ENCODE peak calls at places on chromosome 10, in four cellular contexts. I, P, B and V are unnamed samples.

GRCh38 chr10:93947055-93947454 is 46.7 kb upstream of the PLCE1 start:
- DNase-seq in I (no peak), P (no peak), B (peak; percentile 60), V (no peak)

GRCh38 chr10:78231930-78232329 is 198.3 kb downstream of the RPS24 start:
- DNase-seq in I (no peak), B (no peak), P (no peak), V (no peak)

GRCh38 chr10:89942217-89942616 is 240.8 kb downstream of the KIF20B start:
- DNase-seq in P (no peak), I (no peak), B (no peak), V (no peak)

GRCh38 chr10:108582387-108582786 is 1340.9 kb downstream of the XPNPEP1 start:
- DNase-seq in I (no peak), P (no peak), B (no peak), V (no peak)

GRCh38 chr10:132623996-132624846 is 86.6 kb downstream of the INPP5A start:
- DNase-seq in B (no peak), I (no peak), P (no peak), V (peak; percentile 60)

GRCh38 chr10:101902032-101902799 is 58.6 kb upstream of the KCNIP2 start:
- DNase-seq in B (no peak), I (no peak), P (peak; percentile 26), V (no peak)

GRCh38 chr10:75508239-75508813 is 76.9 kb downstream of the LRMDA start:
- DNase-seq in I (no peak), P (no peak), B (no peak), V (no peak)

GRCh38 chr10:97065686-97066679 is 119.8 kb downstream of the SLIT1 start:
- DNase-seq in P (no peak), B (no peak), I (no peak), V (peak; percentile 37)

GRCh38 chr10:2985729-2986232 is 81.6 kb upstream of the PFKP start:
- DNase-seq in P (no peak), B (no peak), I (no peak), V (no peak)

GRCh38 chr10:132946806-132947530 is 4.6 kb upstream of the CFAP46 start:
- DNase-seq in I (no peak), P (no peak), B (no peak), V (no peak)

GRCh38 chr10:88651131-88651541 is 13.1 kb upstream of the LIPF start:
- DNase-seq in I (no peak), P (no peak), B (peak; percentile 49), V (no peak)

GRCh38 chr10:102555781-102556328 is 52.1 kb downstream of the SUFU start:
- DNase-seq in B (peak; percentile 56), I (no peak), P (no peak), V (no peak)

GRCh38 chr10:10796774-10797415 is 220.8 kb upstream of the CELF2 start:
- DNase-seq in B (no peak), P (no peak), I (no peak), V (no peak)

GRCh38 chr10:63605568-63605967 is 84.4 kb downstream of the REEP3 start:
- DNase-seq in I (no peak), B (no peak), P (no peak), V (no peak)

GRCh38 chr10:118776033-118776432 is 21.3 kb upstream of the CACUL1 start:
- DNase-seq in P (no peak), I (no peak), B (no peak), V (no peak)

GRCh38 chr10:118776960-118777359 is 22.2 kb upstream of the CACUL1 start:
- DNase-seq in B (no peak), I (no peak), P (no peak), V (no peak)

GRCh38 chr10:118773041-118773440 is 18.3 kb upstream of the CACUL1 start:
- DNase-seq in B (no peak), P (no peak), I (no peak), V (no peak)

GRCh38 chr10:118778727-118779126 is 24.0 kb upstream of the CACUL1 start:
- DNase-seq in P (no peak), I (no peak), B (no peak), V (no peak)

GRCh38 chr10:118775478-118775877 is 20.7 kb upstream of the CACUL1 start:
- DNase-seq in P (no peak), B (no peak), I (no peak), V (no peak)
- TF ChIP-seq CTCF in P (no peak), B (no peak), I (peak; percentile 24), V (no peak)

GRCh38 chr10:57716884-57717283 is 550.8 kb downstream of the IPMK start:
- DNase-seq in P (no peak), B (no peak), I (no peak), V (no peak)
- TF ChIP-seq CTCF in P (no peak), B (peak; percentile 36), I (no peak), V (no peak)

DNA sequence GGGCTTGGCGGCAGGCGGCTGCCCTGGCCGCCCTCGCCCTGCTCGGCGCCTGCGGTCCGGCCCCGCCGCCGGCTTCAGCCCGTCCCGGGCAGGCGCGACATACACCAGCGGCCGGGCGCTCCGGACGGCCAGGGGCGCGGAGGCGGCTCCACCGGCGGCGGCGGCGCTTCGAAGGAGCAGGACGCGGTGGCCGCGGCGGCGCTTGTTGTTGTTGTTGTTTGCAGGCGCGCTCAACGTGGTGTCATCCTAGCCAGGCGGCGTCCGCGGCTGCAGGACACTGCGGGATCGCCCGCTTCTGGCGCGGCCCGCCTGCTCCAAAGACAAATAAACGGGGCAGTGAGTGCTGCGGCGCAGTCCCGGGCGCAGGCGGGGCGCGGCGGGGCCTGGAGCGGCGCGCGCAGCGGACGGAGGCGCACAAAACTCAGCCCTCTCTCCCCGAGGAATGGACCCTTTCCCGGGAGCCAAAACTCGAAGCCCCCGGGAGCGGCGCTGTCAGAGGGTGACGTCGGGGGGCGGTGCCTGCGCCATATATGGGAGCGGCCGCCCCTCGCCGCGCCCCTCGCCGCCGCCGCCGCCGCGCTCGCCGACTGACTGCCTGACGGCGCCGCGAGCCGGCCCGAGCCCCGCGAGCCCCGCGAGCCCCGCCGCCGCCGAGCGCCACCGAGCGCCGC is at the start of gene EBF3:
- DNase-seq in I (no peak), B (no peak), P (peak; percentile 61), V (peak; percentile 74)
- TF ChIP-seq CTCF in I (no peak), B (no peak), P (no peak), V (no peak)

GRCh38 chr10:60981012-60981411 is 37.0 kb upstream of the RHOBTB1 start:
- DNase-seq in B (no peak), P (no peak), I (no peak), V (no peak)
- TF ChIP-seq CTCF in B (no peak), P (no peak), I (no peak), V (no peak)

GRCh38 chr10:71201921-71202713 is 10.3 kb upstream of the UNC5B start:
- DNase-seq in P (no peak), I (no peak), B (no peak), V (no peak)
- TF ChIP-seq CTCF in P (no peak), I (no peak), B (no peak), V (no peak)

GRCh38 chr10:27368706-27369105 is 128.1 kb upstream of the ACBD5 start:
- DNase-seq in I (no peak), P (no peak), B (no peak), V (no peak)

GRCh38 chr10:27373566-27374160 is 130.4 kb upstream of the RAB18 start:
- DNase-seq in B (no peak), P (no peak), I (no peak), V (no peak)

GRCh38 chr10:27372095-27372494 is 131.5 kb upstream of the ACBD5 start:
- DNase-seq in P (no peak), I (no peak), B (no peak), V (no peak)

GRCh38 chr10:27366769-27367168 is 126.2 kb upstream of the ACBD5 start:
- DNase-seq in P (no peak), I (no peak), B (no peak), V (no peak)

DNA sequence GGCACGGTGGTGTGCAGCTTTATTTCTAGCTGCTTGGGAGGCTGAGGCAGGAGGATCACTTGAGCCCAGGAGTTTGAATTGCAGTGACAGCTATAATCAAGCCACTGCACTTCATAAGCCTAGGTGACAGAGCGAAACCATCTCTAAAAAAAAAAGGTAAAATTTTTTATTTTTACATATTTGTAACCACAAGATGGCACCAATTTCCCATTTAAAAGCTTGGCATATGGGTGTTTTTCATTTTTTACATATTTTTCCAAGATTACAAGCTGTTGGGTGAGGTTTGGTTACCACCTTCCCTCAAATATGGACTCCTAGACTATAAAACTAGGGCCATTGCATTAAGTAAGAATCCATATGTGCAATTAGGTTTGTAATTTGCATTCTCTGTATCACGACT is 129.2 kb upstream of the ACBD5 start:
- DNase-seq in B (no peak), P (no peak), I (no peak), V (no peak)
- TF ChIP-seq CTCF in B (peak; percentile 32), P (no peak), I (peak; percentile 49), V (no peak)

DNA sequence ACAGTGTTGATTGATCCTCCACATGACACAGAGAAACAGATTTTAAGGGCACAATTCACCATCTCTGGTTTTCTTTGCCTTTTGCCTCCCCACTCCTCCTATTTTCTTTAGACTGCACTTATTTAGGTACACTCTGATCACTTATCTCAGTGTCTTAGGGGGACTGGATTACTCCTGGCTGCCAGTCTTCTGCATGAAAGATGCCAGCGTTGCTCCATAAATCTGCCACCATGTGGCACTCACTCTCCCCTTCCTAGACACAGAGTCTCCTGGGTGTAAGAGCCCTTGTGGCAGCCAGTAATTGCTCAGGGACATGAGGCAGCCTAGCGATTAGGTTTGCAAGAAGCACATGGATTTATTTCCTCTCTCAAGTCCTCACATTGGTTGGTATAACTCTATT is 34.5 kb upstream of the RBM20 start:
- DNase-seq in I (no peak), B (no peak), P (no peak), V (no peak)
- TF ChIP-seq CTCF in I (no peak), B (no peak), P (no peak), V (no peak)

DNA sequence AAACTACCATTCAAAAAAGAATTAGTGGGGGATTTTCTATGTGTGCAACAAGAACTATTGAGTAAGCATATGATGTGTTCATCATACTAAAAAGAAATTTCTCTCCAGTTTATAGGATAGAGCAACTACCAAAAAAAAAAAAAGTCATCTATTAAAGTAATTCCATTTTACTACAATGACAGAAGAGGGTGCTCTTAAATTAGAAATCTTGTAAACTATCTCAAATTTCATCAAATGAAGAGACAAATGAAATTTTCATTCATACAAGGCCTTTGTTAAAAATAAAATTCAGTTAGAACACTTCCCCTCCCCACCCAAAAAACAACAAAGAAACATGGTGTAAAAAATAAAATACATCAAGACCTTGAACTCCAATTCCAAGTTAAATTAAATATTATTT is 195.4 kb upstream of the PLXDC2 start:
- DNase-seq in I (no peak), P (no peak), B (no peak), V (no peak)
- TF ChIP-seq CTCF in I (no peak), P (no peak), B (no peak), V (no peak)

GRCh38 chr10:35219906-35220890 is 93.6 kb downstream of the CREM start:
- DNase-seq in B (no peak), P (no peak), I (no peak), V (no peak)
- TF ChIP-seq CTCF in B (no peak), P (no peak), I (no peak), V (no peak)

GRCh38 chr10:128631801-128632241 is 505.6 kb upstream of the MKI67 start:
- DNase-seq in B (no peak), P (peak; percentile 23), I (no peak), V (no peak)

GRCh38 chr10:128632694-128633093 is 506.5 kb upstream of the MKI67 start:
- DNase-seq in B (no peak), P (no peak), I (no peak), V (no peak)

GRCh38 chr10:128630787-128631252 is 504.6 kb upstream of the MKI67 start:
- DNase-seq in I (no peak), P (no peak), B (no peak), V (no peak)

GRCh38 chr10:128629111-128630096 is 503.2 kb upstream of the MKI67 start:
- DNase-seq in I (peak; percentile 38), P (no peak), B (no peak), V (no peak)

GRCh38 chr10:128633864-128634541 is 507.8 kb upstream of the MKI67 start:
- DNase-seq in I (no peak), B (no peak), P (no peak), V (no peak)
- TF ChIP-seq CTCF in I (no peak), B (no peak), P (no peak), V (no peak)